ENCODE peak calls at places on chromosomes 11 and 22, in ten cellular contexts. Z is tibial artery, X is HepG2, U is Caco-2, F is fibroblast of lung, Y is neuronal stem cell, K is cardiac muscle cell, A is NT2/D1, N is GM12878, R is hepatocyte. G is an unnamed sample.

GRCh38 chr22:48555606-48556005 is 1272.1 kb downstream of the BRD1 start:
- DNase-seq in Z (no peak), F (no peak), K (no peak), U (no peak), A (no peak), N (no peak), X (no peak), R (no peak), Y (no peak), G (no peak)

GRCh38 chr11:74233683-74234082 is 62.6 kb downstream of the PPME1 start:
- DNase-seq in N (no peak), K (no peak), Y (no peak), X (no peak), F (no peak), U (no peak), Z (no peak), R (no peak), A (no peak), G (no peak)

GRCh38 chr11:118592616-118593367 is 14.6 kb upstream of the PHLDB1 start:
- DNase-seq in A (no peak), X (no peak), F (no peak), K (no peak), Z (no peak), N (no peak), U (no peak), Y (no peak), R (no peak), G (no peak)

GRCh38 chr11:133501643-133502535 is 30.4 kb downstream of the OPCML start:
- DNase-seq in R (no peak), Y (no peak), N (no peak), X (no peak), F (no peak), Z (no peak), K (no peak), A (no peak), U (no peak), G (no peak)

GRCh38 chr11:56521955-56522354 is 21.1 kb downstream of the OR5M11 start:
- DNase-seq in X (peak; percentile 2), R (peak; percentile 14), Z (no peak), U (peak; percentile 28), K (no peak), F (no peak), N (no peak), A (peak; percentile 6), Y (no peak), G (no peak)

GRCh38 chr11:113331988-113332387 is 17.6 kb downstream of the TTC12 start:
- DNase-seq in K (no peak), R (no peak), X (no peak), A (no peak), U (no peak), Z (no peak), Y (no peak), F (no peak), N (no peak), G (no peak)

GRCh38 chr11:126432525-126432924 is 77.0 kb downstream of the ST3GAL4 start:
- DNase-seq in N (no peak), X (no peak), R (no peak), Z (no peak), Y (no peak), F (no peak), K (no peak), U (no peak), A (no peak), G (no peak)

GRCh38 chr22:24819941-24820461 is 14.0 kb downstream of the SGSM1 start:
- DNase-seq in A (no peak), X (no peak), U (no peak), K (no peak), F (no peak), N (no peak), Y (no peak), Z (no peak), R (peak; percentile 72), G (no peak)

GRCh38 chr11:114821626-114822025 is 143.3 kb downstream of the NXPE2 start:
- DNase-seq in K (no peak), Y (no peak), Z (no peak), N (no peak), X (no peak), U (no peak), A (no peak), F (no peak), R (peak; percentile 73), G (no peak)

GRCh38 chr22:47593291-47593690 is 830.8 kb downstream of the TBC1D22A start:
- DNase-seq in Z (peak; percentile 3), N (no peak), F (no peak), A (no peak), U (no peak), K (no peak), X (no peak), Y (no peak), R (no peak), G (peak; percentile 16)

DNA sequence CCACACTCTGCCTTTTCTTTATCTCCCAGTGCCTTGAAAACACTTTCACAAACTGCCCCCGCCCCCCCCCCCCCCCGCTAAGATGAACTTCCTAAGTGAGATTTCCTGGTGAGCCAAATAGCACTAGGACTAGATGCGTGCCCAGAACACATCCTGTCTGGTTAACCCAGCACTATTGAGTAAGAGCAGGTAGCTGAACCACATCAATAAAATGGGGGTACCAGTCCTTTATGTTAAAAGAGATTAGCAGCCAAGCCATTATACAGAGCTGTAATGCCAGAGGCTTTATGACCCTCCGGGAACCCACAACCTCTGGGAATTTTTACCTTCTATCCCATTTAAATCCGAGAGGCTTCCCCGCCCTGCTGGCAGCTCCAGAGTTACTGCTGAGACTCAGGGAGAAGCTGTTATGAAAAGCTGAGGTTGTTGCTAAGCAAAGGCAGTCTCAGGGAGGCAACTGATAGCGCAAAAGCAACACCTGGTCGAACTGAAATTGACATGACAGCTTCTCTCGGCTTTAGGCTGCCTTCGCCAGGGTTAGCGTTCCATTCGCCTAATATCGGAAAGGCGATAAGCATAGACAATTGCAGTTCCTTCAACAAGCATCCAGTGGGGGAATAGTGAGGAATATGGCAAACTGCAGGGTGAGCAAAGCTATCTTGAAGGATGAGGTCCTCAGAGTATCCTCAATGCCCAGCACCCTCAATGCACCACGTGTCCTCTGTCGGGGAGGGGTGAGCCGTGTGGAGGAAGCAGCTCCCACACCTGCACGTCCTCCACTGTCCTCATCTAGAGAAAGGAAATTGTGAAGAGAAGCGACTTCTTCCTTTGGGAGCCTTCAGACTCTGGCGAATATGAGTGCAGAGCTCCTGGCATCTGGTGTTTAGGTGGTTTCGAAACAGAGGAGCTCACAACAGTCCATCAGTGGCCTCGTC is 977.0 kb downstream of the NTM start:
- DNase-seq in U (no peak), K (no peak), Y (no peak), A (peak; percentile 23), X (no peak), F (no peak), N (no peak), R (no peak), Z (no peak), G (no peak)
- H3K4me1 ChIP-seq in U (no peaks in the 10 kb centered on the region), K (peaks cover 12% of the 10 kb centered on the region), Y (no peaks in the 10 kb centered on the region), A (peaks cover 3% of the 10 kb centered on the region), X (no peaks in the 10 kb centered on the region), F (no peaks in the 10 kb centered on the region), N (peaks cover 21% of the 10 kb centered on the region), R (no peaks in the 10 kb centered on the region), Z (no peaks in the 10 kb centered on the region), G (no peaks in the 10 kb centered on the region)

DNA sequence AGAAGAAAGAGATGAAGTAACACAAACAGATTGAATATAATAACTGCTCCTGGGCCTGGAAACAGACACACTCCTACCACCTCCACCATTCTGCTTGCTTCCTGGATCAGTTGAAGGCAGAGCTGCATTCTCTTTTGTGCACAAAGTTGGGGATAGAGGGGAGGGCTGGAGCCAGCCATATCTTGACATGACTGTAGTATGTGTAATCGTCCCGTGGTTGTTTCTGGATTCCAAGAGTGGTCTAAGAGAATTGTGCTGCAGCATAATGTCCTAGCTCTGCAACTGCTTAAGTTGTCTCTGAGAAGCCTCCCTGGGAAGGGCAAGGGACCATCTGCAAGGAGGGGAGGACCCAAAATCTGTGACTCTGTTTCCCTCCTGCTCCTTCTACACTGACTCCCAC is 3.2 kb downstream of the CRY2 start:
- DNase-seq in N (no peak), K (no peak), U (no peak), Z (no peak), R (no peak), X (no peak), F (no peak), Y (no peak), A (no peak), G (no peak)
- H3K4me1 ChIP-seq in N (peaks cover 16% of the 10 kb centered on the region), K (peaks cover 47% of the 10 kb centered on the region), U (peaks cover 11% of the 10 kb centered on the region), Z (peaks cover 82% of the 10 kb centered on the region), R (peaks cover 3% of the 10 kb centered on the region), X (peaks cover 61% of the 10 kb centered on the region), F (peaks cover 12% of the 10 kb centered on the region), Y (peaks cover 6% of the 10 kb centered on the region), A (peaks cover 21% of the 10 kb centered on the region), G (peaks cover 12% of the 10 kb centered on the region)

DNA sequence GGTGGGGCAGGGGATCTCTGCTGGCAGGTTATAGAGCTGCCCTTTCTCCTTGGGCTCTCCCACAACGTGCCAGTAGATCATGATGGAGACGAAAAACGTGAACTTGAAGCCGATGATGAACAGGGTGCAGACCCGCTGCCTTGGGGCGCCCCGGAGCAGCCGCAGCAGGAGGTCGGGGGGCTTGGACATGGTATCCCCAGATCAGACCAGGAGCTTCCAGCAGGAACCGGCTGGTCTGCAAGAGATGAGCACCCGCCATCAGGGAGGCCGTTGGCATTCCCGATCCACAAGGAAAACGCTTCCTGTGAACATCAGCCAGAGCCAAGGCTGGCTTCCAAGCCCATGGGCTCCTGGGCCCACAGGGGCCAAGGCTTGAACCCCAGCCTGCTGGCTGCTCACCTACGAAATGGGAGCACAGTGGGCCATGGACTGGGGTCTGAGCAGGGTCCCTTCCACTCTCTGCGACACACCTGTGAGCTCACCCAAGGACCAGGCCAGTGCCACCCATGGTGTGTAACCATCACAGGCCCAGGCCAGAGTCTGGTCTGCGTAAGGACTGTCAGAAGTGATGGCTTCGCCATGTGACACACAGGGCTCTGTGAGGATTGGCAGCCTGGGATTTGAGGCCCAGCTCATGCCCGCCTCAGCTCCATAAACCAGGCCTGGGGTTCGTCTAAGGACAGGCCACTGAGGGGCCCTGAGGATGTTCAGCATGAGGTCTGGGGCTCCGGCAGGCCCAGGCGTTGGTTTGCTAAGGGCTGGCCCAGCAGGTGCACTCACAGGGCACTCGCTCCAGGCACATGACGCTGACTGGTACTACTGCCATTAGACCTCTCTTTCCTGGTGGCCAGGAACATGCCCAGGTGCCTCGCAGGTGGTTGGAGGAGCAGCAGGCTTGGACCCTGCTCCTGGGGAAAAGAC is 26.6 kb downstream of the A4GALT start:
- DNase-seq in F (no peak), A (no peak), K (no peak), R (no peak), U (no peak), N (no peak), Y (no peak), Z (no peak), X (no peak), G (no peak)
- H3K4me1 ChIP-seq in F (peaks cover 11% of the 10 kb centered on the region), A (peaks cover 7% of the 10 kb centered on the region), K (peaks cover 22% of the 10 kb centered on the region), R (peaks cover 7% of the 10 kb centered on the region), U (peaks cover 30% of the 10 kb centered on the region), N (peaks cover 16% of the 10 kb centered on the region), Y (no peaks in the 10 kb centered on the region), Z (peaks cover 77% of the 10 kb centered on the region), X (peaks cover 26% of the 10 kb centered on the region), G (peaks cover 22% of the 10 kb centered on the region)

DNA sequence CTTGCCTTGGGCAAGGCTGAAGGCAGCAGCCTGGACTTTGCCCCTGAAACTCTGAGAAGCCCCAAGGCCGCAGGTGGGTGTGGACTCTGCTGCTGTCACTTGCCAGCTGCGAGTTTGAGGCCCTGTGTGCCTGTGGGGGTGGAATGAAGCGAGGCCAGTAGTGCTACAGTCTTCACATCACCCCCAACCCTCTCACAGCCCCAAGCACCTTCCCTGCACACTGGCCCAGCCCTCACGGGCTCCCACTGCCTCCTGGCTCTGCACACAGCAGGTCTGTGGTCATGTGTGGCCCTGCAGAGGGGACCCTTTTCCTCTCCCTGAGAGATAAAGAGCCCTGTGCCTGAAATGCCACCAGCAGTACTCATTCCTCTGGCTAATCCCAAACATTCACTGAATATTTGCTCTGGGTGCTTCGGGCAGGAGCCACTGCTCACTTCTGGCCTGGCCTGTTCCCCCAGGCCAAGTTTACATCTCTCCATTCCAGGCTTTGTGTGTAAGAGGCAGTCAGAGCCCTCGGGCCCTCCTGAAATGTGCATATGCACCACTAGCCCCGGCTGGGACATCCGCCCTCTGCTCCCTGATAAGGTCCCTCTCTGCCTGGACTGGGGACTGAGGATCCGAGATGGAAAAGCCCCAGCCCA is 17.7 kb downstream of the MGAT3 start:
- DNase-seq in Y (no peak), K (peak; percentile 25), U (peak; percentile 87), X (no peak), Z (no peak), N (no peak), F (no peak), R (peak; percentile 68), A (peak; percentile 77), G (peak; percentile 80)
- H3K4me1 ChIP-seq in Y (peaks cover 57% of the 10 kb centered on the region), K (peaks cover 54% of the 10 kb centered on the region), U (peaks cover 66% of the 10 kb centered on the region), X (peaks cover 62% of the 10 kb centered on the region), Z (peaks cover 6% of the 10 kb centered on the region), N (peaks cover 27% of the 10 kb centered on the region), F (peaks cover 3% of the 10 kb centered on the region), R (peaks cover 71% of the 10 kb centered on the region), A (peaks cover 49% of the 10 kb centered on the region), G (peaks cover 68% of the 10 kb centered on the region)